ENCODE peak calls at places on chromosome 17, in four cellular contexts. A, D, Y and L are unnamed samples.

GRCh38 chr17:70622382-70623260 is 453.3 kb downstream of the KCNJ2 start:
- DNase-seq in A (no peak), D (peak), Y (peak), L (peak)

GRCh38 chr17:77356690-77357201 is 216.0 kb downstream of the SEC14L1 start:
- DNase-seq in A (no peak), D (no peak), Y (no peak), L (no peak)

GRCh38 chr17:78759203-78759968 is 22.7 kb downstream of the CYTH1 start:
- DNase-seq in A (no peak), D (no peak), Y (no peak), L (peak)

GRCh38 chr17:1367351-1367745 is 32.7 kb downstream of the YWHAE start:
- DNase-seq in A (no peak), D (no peak), Y (no peak), L (no peak)

GRCh38 chr17:18141210-18141803 is 32.8 kb downstream of the MYO15A start:
- DNase-seq in A (no peak), D (no peak), Y (no peak), L (peak)

GRCh38 chr17:66949501-66949900 is 15.0 kb upstream of the CACNG4 start:
- DNase-seq in A (no peak), D (no peak), Y (no peak), L (no peak)

GRCh38 chr17:6699997-6700947 is 12.9 kb downstream of the SLC13A5 start:
- DNase-seq in A (no peak), D (no peak), Y (no peak), L (no peak)

GRCh38 chr17:44281570-44281969 is 13.6 kb upstream of the SLC4A1 start:
- DNase-seq in A (no peak), D (peak), Y (no peak), L (no peak)

GRCh38 chr17:1144139-1144538 is 35.6 kb downstream of the ABR start:
- DNase-seq in A (no peak), D (no peak), Y (no peak), L (no peak)

GRCh38 chr17:47200325-47200663 is 8.9 kb upstream of the MYL4 start:
- DNase-seq in A (no peak), D (no peak), Y (no peak), L (no peak)

GRCh38 chr17:19940722-19941464 is 36.7 kb downstream of the AKAP10 start:
- DNase-seq in A (no peak), D (no peak), Y (no peak), L (no peak)

GRCh38 chr17:70184770-70185169 is 15.4 kb downstream of the KCNJ2 start:
- DNase-seq in A (no peak), D (no peak), Y (no peak), L (no peak)

GRCh38 chr17:9814337-9814945 is 7.4 kb downstream of the GSG1L2 start:
- DNase-seq in A (no peak), D (no peak), Y (no peak), L (no peak)

GRCh38 chr17:77358801-77359716 is 218.3 kb downstream of the SEC14L1 start:
- DNase-seq in A (no peak), D (no peak), Y (no peak), L (no peak)

GRCh38 chr17:66459811-66460270 is 157.4 kb downstream of the PRKCA start:
- DNase-seq in A (no peak), D (no peak), Y (no peak), L (no peak)

GRCh38 chr17:65531508-65532431 is 29.7 kb downstream of the AXIN2 start:
- DNase-seq in A (no peak), D (no peak), Y (peak), L (peak)

GRCh38 chr17:39684369-39685043 is 3.4 kb downstream of the PGAP3 start:
- DNase-seq in A (no peak), D (no peak), Y (no peak), L (no peak)

GRCh38 chr17:78774456-78774855 is 7.6 kb downstream of the CYTH1 start:
- DNase-seq in A (no peak), D (no peak), Y (no peak), L (no peak)

GRCh38 chr17:14047591-14047990 is 21.7 kb upstream of the COX10 start:
- DNase-seq in A (no peak), D (no peak), Y (no peak), L (no peak)

GRCh38 chr17:14044702-14045101 is 24.6 kb upstream of the COX10 start:
- DNase-seq in A (no peak), D (no peak), Y (no peak), L (no peak)

GRCh38 chr17:14050616-14051015 is 18.7 kb upstream of the COX10 start:
- DNase-seq in A (no peak), D (no peak), Y (no peak), L (no peak)

GRCh38 chr17:14046978-14047377 is 22.3 kb upstream of the COX10 start:
- DNase-seq in A (no peak), D (no peak), Y (no peak), L (no peak)

GRCh38 chr17:14048169-14048568 is 21.1 kb upstream of the COX10 start:
- DNase-seq in A (no peak), D (peak), Y (peak), L (peak)
- TF ChIP-seq USF1 in A (no peak), D (no peak), Y (no peak), L (no peak)

GRCh38 chr17:75540923-75541503 is 15.5 kb downstream of the LLGL2 start:
- DNase-seq in A (no peak), D (no peak), Y (no peak), L (no peak)

GRCh38 chr17:75542184-75542583 is 16.7 kb downstream of the LLGL2 start:
- DNase-seq in A (no peak), D (no peak), Y (no peak), L (no peak)

GRCh38 chr17:75544250-75544649 is 18.8 kb downstream of the LLGL2 start:
- DNase-seq in A (no peak), D (no peak), Y (no peak), L (no peak)

GRCh38 chr17:75539969-75540729 is 14.7 kb downstream of the LLGL2 start:
- DNase-seq in A (no peak), D (no peak), Y (no peak), L (peak)

GRCh38 chr17:75542728-75543336 is 17.3 kb downstream of the LLGL2 start:
- DNase-seq in A (no peak), D (no peak), Y (no peak), L (no peak)
- TF ChIP-seq USF1 in A (no peak), D (no peak), Y (no peak), L (no peak)

GRCh38 chr17:80520810-80521209 is 23.8 kb upstream of the RPTOR start:
- DNase-seq in A (no peak), D (no peak), Y (no peak), L (no peak)

GRCh38 chr17:80527016-80527645 is 17.5 kb upstream of the RPTOR start:
- DNase-seq in A (no peak), D (no peak), Y (no peak), L (no peak)

GRCh38 chr17:80523054-80523744 is 21.4 kb upstream of the RPTOR start:
- DNase-seq in A (no peak), D (no peak), Y (no peak), L (no peak)

GRCh38 chr17:80526116-80526910 is 18.3 kb upstream of the RPTOR start:
- DNase-seq in A (no peak), D (no peak), Y (peak), L (peak)

GRCh38 chr17:80524150-80524712 is 20.4 kb upstream of the RPTOR start:
- DNase-seq in A (no peak), D (no peak), Y (no peak), L (peak)
- TF ChIP-seq USF1 in A (no peak), D (no peak), Y (no peak), L (no peak)

DNA sequence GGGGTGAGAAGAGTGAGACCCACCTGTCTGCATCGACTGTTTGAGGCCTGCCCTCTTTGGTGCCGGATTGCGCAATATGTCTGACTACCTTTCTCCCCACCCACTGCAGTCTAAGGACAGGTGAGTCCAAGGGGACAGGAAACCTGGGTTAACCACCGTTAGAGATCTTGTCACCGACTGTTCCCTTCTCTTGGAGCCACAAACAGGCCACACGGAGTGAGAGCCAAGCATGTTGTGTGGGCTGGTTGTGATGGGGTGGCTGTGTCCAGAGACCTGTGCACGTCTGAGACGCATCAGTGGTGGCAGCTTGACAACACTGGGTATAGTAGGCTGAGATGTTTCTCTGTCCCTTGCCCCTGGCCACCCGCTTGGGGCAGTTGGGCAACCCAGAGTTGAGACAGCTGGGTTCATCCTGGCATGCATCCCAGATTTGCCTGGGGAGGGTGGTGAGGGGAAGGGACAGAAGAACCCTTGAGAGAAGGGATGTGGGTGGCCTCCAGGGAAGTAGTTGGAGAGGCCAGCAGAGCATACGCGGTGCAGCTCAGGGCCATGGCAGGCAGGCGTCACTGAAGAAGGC is 21.4 kb downstream of the MPRIP start:
- DNase-seq in A (no peak), D (no peak), Y (no peak), L (no peak)
- TF ChIP-seq USF1 in A (no peak), D (no peak), Y (no peak), L (no peak)

GRCh38 chr17:41527076-41528023 is 758 bp downstream of the KRT19 start:
- DNase-seq in A (no peak), D (peak), Y (peak), L (no peak)
- TF ChIP-seq USF1 in A (no peak), D (no peak), Y (no peak), L (no peak)

DNA sequence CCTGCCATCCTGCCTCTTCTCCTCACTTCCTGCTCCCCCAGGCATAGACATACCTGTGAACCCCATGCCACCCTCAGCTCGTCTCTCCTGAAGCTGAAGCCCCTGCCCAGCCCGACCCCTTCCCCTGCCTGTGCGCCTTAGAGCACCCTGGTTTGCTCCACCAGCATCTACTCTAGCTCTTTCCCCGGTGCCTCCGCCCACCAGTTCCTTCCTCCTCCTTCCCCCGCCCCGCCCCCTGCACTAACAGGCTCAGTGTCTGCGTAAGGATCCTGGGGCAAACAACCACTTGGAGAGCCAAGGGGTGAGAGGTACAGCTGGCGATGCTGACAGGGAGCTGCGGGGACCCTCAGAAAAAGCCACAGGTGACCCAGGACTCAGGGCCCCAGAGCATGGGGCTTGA is 1.9 kb downstream of the GPR142 start:
- DNase-seq in A (no peak), D (no peak), Y (peak), L (no peak)
- TF ChIP-seq USF1 in A (no peak), D (no peak), Y (no peak), L (no peak)

GRCh38 chr17:33072421-33073175 is 81.0 kb downstream of the SPACA3 start:
- DNase-seq in A (no peak), D (no peak), Y (no peak), L (no peak)
- TF ChIP-seq USF1 in A (no peak), D (no peak), Y (no peak), L (no peak)